ENCODE peak calls at places on chromosomes 1 and 21, in eight cellular contexts. R, K, N, A, Z, W, H and D are unnamed samples.

GRCh38 chr1:183653876-183654451 is 848 bp upstream of the APOBEC4 start:
- DNase-seq in R (no peak), K (no peak), N (no peak), A (no peak), Z (no peak), W (no peak), H (no peak), D (no peak)

GRCh38 chr1:218847966-218848365 is 325.7 kb upstream of the LYPLAL1 start:
- DNase-seq in R (no peak), K (no peak), N (no peak), A (no peak), Z (no peak), W (no peak), H (peak), D (no peak)

GRCh38 chr1:25820247-25821111 is 725 bp downstream of the MTFR1L start:
- DNase-seq in R (peak), K (no peak), N (peak), A (peak), Z (peak), W (peak), H (peak), D (peak)

GRCh38 chr1:155002479-155003226 is at the start of gene ZBTB7B:
- DNase-seq in R (peak), K (no peak), N (no peak), A (peak), Z (peak), W (peak), H (no peak), D (no peak)

GRCh38 chr1:199948587-199949280 is 78.8 kb upstream of the NR5A2 start:
- DNase-seq in R (peak), K (no peak), N (no peak), A (no peak), Z (no peak), W (no peak), H (peak), D (no peak)

GRCh38 chr1:236938745-236939144 is 65.5 kb downstream of the MT1HL1 start:
- DNase-seq in R (no peak), K (no peak), N (no peak), A (no peak), Z (no peak), W (no peak), H (no peak), D (no peak)

GRCh38 chr1:95309031-95309459 is 75.0 kb downstream of the RWDD3 start:
- DNase-seq in R (peak), K (peak), N (peak), A (peak), Z (peak), W (no peak), H (peak), D (no peak)

GRCh38 chr21:34344058-34344425 is 19.8 kb upstream of the KCNE2 start:
- DNase-seq in R (no peak), K (no peak), N (no peak), A (no peak), Z (no peak), W (no peak), H (no peak), D (no peak)

GRCh38 chr1:83087851-83088250 is 911.1 kb downstream of the TTLL7 start:
- DNase-seq in R (no peak), K (no peak), N (no peak), A (no peak), Z (no peak), W (no peak), H (no peak), D (no peak)

GRCh38 chr1:215128514-215128913 is 46.0 kb downstream of the KCNK2 start:
- DNase-seq in R (no peak), K (no peak), N (no peak), A (no peak), Z (no peak), W (no peak), H (no peak), D (no peak)

GRCh38 chr1:39159224-39160036 is 45.1 kb upstream of the MACF1 start:
- DNase-seq in R (no peak), K (no peak), N (no peak), A (no peak), Z (peak), W (no peak), H (peak), D (no peak)

GRCh38 chr1:39157304-39157703 is 47.2 kb upstream of the MACF1 start:
- DNase-seq in R (no peak), K (no peak), N (no peak), A (no peak), Z (no peak), W (no peak), H (no peak), D (no peak)

GRCh38 chr1:39158330-39159086 is 46.0 kb upstream of the MACF1 start:
- DNase-seq in R (peak), K (no peak), N (no peak), A (no peak), Z (peak), W (no peak), H (no peak), D (no peak)

GRCh38 chr1:39163469-39163868 is 41.0 kb upstream of the MACF1 start:
- DNase-seq in R (no peak), K (no peak), N (no peak), A (no peak), Z (no peak), W (no peak), H (no peak), D (no peak)

DNA sequence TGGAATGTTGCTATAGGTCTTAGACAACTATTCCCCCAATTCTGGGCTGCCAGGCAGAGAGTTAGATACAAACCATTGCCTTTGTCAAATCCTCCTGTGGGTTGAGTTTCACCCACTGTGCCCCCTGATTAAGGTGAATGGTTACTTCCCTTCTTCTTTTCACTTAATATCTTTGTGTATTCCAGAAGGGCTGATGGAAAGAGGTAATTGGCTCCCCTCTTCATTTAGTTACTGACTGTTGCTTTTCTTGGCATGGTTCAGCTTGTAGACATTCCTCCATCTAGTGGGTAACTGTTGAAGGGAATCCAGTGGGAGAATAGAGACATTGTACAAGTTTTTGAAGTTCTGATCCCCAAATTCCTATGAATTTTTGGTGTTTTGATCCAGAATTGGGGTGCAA is 43.8 kb upstream of the MACF1 start:
- DNase-seq in R (no peak), K (no peak), N (no peak), A (no peak), Z (peak), W (no peak), H (peak), D (no peak)
- TF ChIP-seq CTCF in R (no peak), K (no peak), N (peak), A (no peak), Z (peak), W (no peak), H (peak), D (no peak)

GRCh38 chr1:192766876-192767275 is 42.0 kb upstream of the RGS2 start:
- DNase-seq in R (no peak), K (no peak), N (no peak), A (no peak), Z (no peak), W (no peak), H (no peak), D (no peak)
- TF ChIP-seq CTCF in R (no peak), K (no peak), N (no peak), A (no peak), Z (no peak), W (no peak), H (no peak), D (no peak)

DNA sequence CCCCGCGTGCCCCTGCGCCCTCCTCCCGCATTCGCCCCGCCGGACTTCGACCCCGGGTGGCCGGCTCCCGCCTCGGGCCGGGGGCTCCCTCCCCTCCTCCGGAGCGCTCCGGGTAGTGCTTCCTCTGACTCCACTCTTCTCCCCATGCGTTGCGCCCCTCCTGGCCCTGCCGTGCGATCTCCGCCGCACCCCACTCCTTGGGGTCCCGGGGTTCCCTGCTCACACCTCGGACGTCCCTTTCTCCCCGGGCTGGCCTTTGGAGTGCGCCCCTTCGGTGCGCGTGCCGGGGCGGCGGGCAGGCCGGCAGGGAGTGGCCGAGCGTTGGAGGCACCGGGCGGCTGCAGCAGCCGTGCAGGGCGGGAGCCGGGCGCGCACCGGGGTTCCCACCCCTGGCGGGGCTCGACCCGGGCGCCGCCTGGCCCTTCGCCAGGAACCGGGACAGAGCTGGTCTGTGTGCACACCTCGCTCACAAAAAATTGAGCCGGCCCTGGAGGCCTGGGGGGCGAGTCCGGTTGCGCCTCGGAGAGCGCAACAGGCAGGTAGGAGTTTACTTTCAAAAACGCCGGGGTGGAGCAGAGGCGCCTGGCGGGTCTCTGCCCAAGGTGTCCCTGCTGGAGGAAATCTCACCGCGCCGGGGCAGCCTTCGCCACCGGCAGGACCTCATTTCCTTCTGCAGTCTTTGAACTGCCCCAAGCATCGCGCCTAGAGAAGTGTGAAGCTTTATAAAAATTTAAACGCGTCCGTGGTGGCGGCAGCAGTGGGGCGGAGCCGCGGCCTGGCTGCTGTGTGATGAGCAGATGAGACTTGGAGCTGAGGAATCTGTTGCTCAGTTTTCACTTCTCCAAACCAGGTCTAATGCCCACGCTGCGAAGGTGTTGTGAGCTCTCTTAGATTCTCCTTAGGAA is 650 bp downstream of the VANGL1 start:
- DNase-seq in R (peak), K (peak), N (peak), A (peak), Z (peak), W (peak), H (peak), D (peak)
- TF ChIP-seq CTCF in R (no peak), K (no peak), N (peak), A (no peak), Z (no peak), W (peak), H (no peak), D (no peak)

GRCh38 chr1:6170742-6171201 is 9.3 kb downstream of the CHD5 start:
- DNase-seq in R (no peak), K (no peak), N (no peak), A (no peak), Z (no peak), W (no peak), H (peak), D (no peak)

GRCh38 chr1:6172549-6172948 is 7.6 kb downstream of the CHD5 start:
- DNase-seq in R (no peak), K (no peak), N (no peak), A (no peak), Z (no peak), W (no peak), H (no peak), D (no peak)

GRCh38 chr1:6168947-6169586 is 11.1 kb downstream of the CHD5 start:
- DNase-seq in R (no peak), K (no peak), N (no peak), A (no peak), Z (no peak), W (no peak), H (no peak), D (no peak)

GRCh38 chr1:6170116-6170741 is 9.9 kb downstream of the CHD5 start:
- DNase-seq in R (no peak), K (no peak), N (no peak), A (no peak), Z (no peak), W (no peak), H (no peak), D (no peak)

DNA sequence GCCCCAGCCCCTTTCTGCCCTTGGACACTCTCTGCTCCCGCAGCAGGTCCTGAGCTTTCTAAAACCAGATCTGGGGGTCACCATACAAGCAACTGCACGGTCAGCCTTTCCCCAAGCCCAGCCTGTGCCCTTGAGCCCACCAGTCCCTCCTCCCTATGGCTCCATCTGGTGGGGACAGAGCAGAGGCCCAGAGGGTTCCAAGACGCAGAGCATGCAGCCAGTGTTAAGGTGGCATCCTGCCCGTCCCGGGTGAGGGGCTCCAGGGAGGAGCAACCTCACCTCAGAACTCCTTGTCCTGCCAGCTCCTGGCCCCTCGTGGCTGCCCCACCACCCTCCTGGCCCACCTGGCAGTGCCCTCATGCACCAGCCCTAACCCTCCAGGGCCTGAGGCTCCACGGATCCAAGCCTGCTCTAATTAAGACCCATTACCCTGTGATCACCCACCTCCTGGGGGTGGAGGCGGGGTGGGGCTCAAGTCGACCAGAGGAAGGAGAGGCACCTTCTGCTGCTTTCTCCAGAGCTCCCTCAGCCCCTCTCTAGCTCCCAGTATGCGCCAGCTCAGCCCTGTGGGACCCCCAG is 8.5 kb downstream of the CHD5 start:
- DNase-seq in R (no peak), K (peak), N (no peak), A (peak), Z (peak), W (no peak), H (peak), D (no peak)
- TF ChIP-seq CTCF in R (peak), K (peak), N (peak), A (no peak), Z (peak), W (no peak), H (peak), D (no peak)

DNA sequence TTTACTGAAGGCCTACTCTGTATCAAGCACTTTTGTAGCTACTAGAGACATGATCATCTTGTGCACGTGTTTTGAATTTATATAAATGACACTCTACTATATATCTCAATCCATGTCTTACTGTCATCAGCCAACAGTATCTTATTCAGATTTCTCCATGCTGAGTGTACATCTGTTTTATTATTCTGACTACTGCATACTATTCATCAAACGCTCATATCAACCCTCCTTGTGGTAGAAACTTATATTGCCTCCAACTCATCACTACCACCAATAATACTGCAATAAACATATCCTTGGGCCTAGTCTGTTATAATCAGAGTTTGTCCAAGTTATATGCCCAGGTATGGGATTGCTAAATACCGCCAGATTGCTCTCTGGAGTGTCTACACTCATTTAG is 81.6 kb upstream of the IRF2BP2 start:
- DNase-seq in R (peak), K (no peak), N (peak), A (no peak), Z (peak), W (no peak), H (peak), D (no peak)
- TF ChIP-seq CTCF in R (peak), K (peak), N (peak), A (peak), Z (peak), W (no peak), H (peak), D (no peak)